ENCODE peak calls at places on chromosomes 13 and 19, in eight cellular contexts. U is fibroblast of the conjunctiva; T is COR-L47; E is HCT116; D is heart left ventricle; Z is NCI-H345; Q is GM18507; K is activated CD4-positive, alpha-beta T cell treated with anti-CD3 and anti-CD28 coated beads, Interleukin-2, amount 50 U/mL, for 1 hour. V is an unnamed sample.

GRCh38 chr19:6064016-6064702 is 46.1 kb downstream of the RFX2 start:
- DNase-seq in U (no peak), T (no peak), E (no peak), D (peak; percentile 20), Z (no peak), Q (no peak), K (no peak), V (no peak)

GRCh38 chr13:27006519-27007161 is 165.0 kb downstream of the USP12 start:
- DNase-seq in U (no peak), T (peak; percentile 93), E (peak; percentile 12), D (no peak), Z (peak; percentile 73), Q (no peak), K (no peak), V (peak; percentile 47)

GRCh38 chr13:102784501-102784900 is 10.9 kb upstream of the TEX30 start:
- DNase-seq in U (no peak), T (no peak), E (no peak), D (no peak), Z (no peak), Q (no peak), K (no peak), V (no peak)

GRCh38 chr13:37443538-37443937 is 155.0 kb downstream of the POSTN start:
- DNase-seq in U (no peak), T (no peak), E (no peak), D (no peak), Z (no peak), Q (no peak), K (no peak), V (no peak)

GRCh38 chr13:53010374-53011105 is 18.1 kb upstream of the OLFM4 start:
- DNase-seq in U (no peak), T (peak; percentile 87), E (no peak), D (no peak), Z (peak; percentile 68), Q (no peak), K (no peak), V (no peak)

GRCh38 chr19:19338082-19338481 is 17.5 kb downstream of the MAU2 start:
- DNase-seq in U (peak; percentile 21), T (no peak), E (no peak), D (no peak), Z (no peak), Q (no peak), K (no peak), V (no peak)

GRCh38 chr13:111637365-111637764 is 316.9 kb downstream of the TEX29 start:
- DNase-seq in U (no peak), T (no peak), E (no peak), D (no peak), Z (no peak), Q (no peak), K (no peak), V (no peak)

GRCh38 chr19:35031072-35031881 is 1.0 kb downstream of the SCN1B start:
- DNase-seq in U (no peak), T (no peak), E (no peak), D (peak; percentile 56), Z (peak; percentile 62), Q (no peak), K (no peak), V (no peak)

GRCh38 chr19:3821857-3822364 is 35.7 kb upstream of the MATK start:
- DNase-seq in U (no peak), T (peak; percentile 50), E (peak; percentile 40), D (peak; percentile 55), Z (peak; percentile 63), Q (peak; percentile 74), K (peak; percentile 90), V (peak; percentile 88)

GRCh38 chr19:39386557-39386956 is 4.3 kb downstream of the PAF1 start:
- DNase-seq in U (no peak), T (no peak), E (no peak), D (no peak), Z (no peak), Q (no peak), K (no peak), V (no peak)

V was measured in D721Med.